ENCODE peak calls at places on chromosomes 6 and 20, in five cellular contexts. G is cardiac muscle cell, I is Panc1, O is body of pancreas, U is SK-N-SH. J is an unnamed sample. For H3K4me1, the result is how much of the 10 kb centered on the place peaks cover.

GRCh38 chr6:154520280-154520679 is 9.8 kb upstream of the CNKSR3 start:
- DNase-seq in U (no peak), G (no peak), O (no peak), I (no peak), J (no peak)

GRCh38 chr20:46894971-46895905 is 595 bp downstream of the EYA2 start:
- DNase-seq in G (peak), I (no peak), O (no peak), U (no peak), J (no peak)

GRCh38 chr20:23744726-23745646 is 5.7 kb downstream of the CST1 start:
- DNase-seq in G (no peak), O (no peak), U (no peak), I (no peak), J (no peak)

GRCh38 chr6:81138236-81138635 is 614.2 kb downstream of the TENT5A start:
- DNase-seq in U (no peak), I (no peak), O (no peak), G (no peak), J (no peak)

GRCh38 chr6:139330841-139331500 is 39.2 kb upstream of the TXLNB start:
- DNase-seq in U (no peak), O (no peak), G (peak), I (no peak), J (no peak)

GRCh38 chr6:123594776-123595175 is 42.0 kb downstream of the TRDN start:
- DNase-seq in I (no peak), U (no peak), O (no peak), G (no peak), J (no peak)

GRCh38 chr6:43924222-43924702 is 154.3 kb downstream of the VEGFA start:
- DNase-seq in U (peak), O (peak), I (no peak), G (peak), J (peak)

GRCh38 chr20:35561268-35561667 is 19.4 kb downstream of the ERGIC3 start:
- DNase-seq in U (peak), O (peak), G (peak), I (peak), J (no peak)

GRCh38 chr6:37713529-37714119 is 15.9 kb upstream of the MDGA1 start:
- DNase-seq in U (peak), I (no peak), O (no peak), G (peak), J (peak)

GRCh38 chr6:108565091-108565766 is 4.5 kb downstream of the FOXO3 start:
- DNase-seq in G (no peak), O (no peak), I (no peak), U (no peak), J (no peak)

GRCh38 chr20:21615617-21616080 is 89.8 kb upstream of the PAX1 start:
- DNase-seq in O (peak), I (peak), G (peak), U (peak), J (peak)

GRCh38 chr6:141413196-141413595 is 719.5 kb upstream of the GJE1 start:
- DNase-seq in U (no peak), G (peak), I (no peak), O (no peak), J (no peak)

GRCh38 chr6:143857651-143858050 is 6.6 kb upstream of the ZC2HC1B start:
- DNase-seq in U (no peak), I (no peak), O (no peak), G (no peak), J (no peak)

GRCh38 chr6:100100776-100101175 is 106.8 kb upstream of the MCHR2 start:
- DNase-seq in O (no peak), U (no peak), I (no peak), G (no peak), J (no peak)

GRCh38 chr6:110665600-110665999 is 149.7 kb downstream of the CDK19 start:
- DNase-seq in G (no peak), U (no peak), O (no peak), I (no peak), J (no peak)

GRCh38 chr6:118890997-118891790 is 2.8 kb upstream of the ASF1A start:
- DNase-seq in I (no peak), U (no peak), G (no peak), O (no peak), J (no peak)

GRCh38 chr6:63272397-63272796 is 47.4 kb downstream of the LGSN start:
- DNase-seq in G (peak), U (peak), I (peak), O (no peak), J (no peak)

GRCh38 chr6:32815996-32816395 is 806 bp downstream of the HLA-DOB start:
- DNase-seq in G (no peak), I (no peak), U (no peak), O (no peak), J (no peak)

GRCh38 chr6:33161354-33162320 is 30.6 kb downstream of the COL11A2 start:
- DNase-seq in O (peak), G (peak), U (peak), I (no peak), J (peak)

GRCh38 chr6:72534236-72534635 is 87.6 kb upstream of the KCNQ5 start:
- DNase-seq in O (no peak), G (no peak), U (no peak), I (no peak), J (no peak)

GRCh38 chr6:134002821-134003220 is 49.6 kb downstream of the SLC2A12 start:
- DNase-seq in I (no peak), G (no peak), O (no peak), U (no peak), J (no peak)

GRCh38 chr20:38157635-38158495 is 7.2 kb downstream of the TGM2 start:
- DNase-seq in O (no peak), G (peak), U (no peak), I (no peak), J (no peak)

GRCh38 chr20:38153401-38153800 is 11.7 kb downstream of the TGM2 start:
- DNase-seq in I (no peak), G (no peak), O (no peak), U (no peak), J (no peak)

GRCh38 chr20:38156888-38157634 is 8.0 kb downstream of the TGM2 start:
- DNase-seq in O (no peak), U (no peak), G (no peak), I (no peak), J (no peak)

GRCh38 chr20:38156280-38156679 is 8.8 kb downstream of the TGM2 start:
- DNase-seq in O (no peak), G (no peak), U (no peak), I (no peak), J (no peak)

GRCh38 chr20:38155811-38156210 is 9.3 kb downstream of the TGM2 start:
- DNase-seq in G (no peak), O (no peak), I (no peak), U (no peak), J (no peak)
- H3K4me1 ChIP-seq in G (under half), O (under half), I (under half), U (under half), J (under half)

GRCh38 chr6:135265278-135265677 is 84.2 kb downstream of the MYB start:
- DNase-seq in G (no peak), O (no peak), U (no peak), I (no peak), J (no peak)
- TF ChIP-seq CTCF in G (no peak), O (no peak), U (no peak), I (peak), J (no peak)

GRCh38 chr20:41031243-41031619 is 2.6 kb downstream of the TOP1 start:
- DNase-seq in U (no peak), I (no peak), O (no peak), G (no peak), J (no peak)

GRCh38 chr20:41029150-41029872 is 689 bp downstream of the TOP1 start:
- DNase-seq in O (no peak), U (peak), I (no peak), G (no peak), J (peak)

GRCh38 chr20:41032243-41032642 is 3.6 kb downstream of the TOP1 start:
- DNase-seq in I (no peak), U (no peak), O (no peak), G (peak), J (no peak)

GRCh38 chr20:41028359-41029149 is at the start of gene TOP1:
- DNase-seq in U (peak), I (peak), O (peak), G (peak), J (peak)

DNA sequence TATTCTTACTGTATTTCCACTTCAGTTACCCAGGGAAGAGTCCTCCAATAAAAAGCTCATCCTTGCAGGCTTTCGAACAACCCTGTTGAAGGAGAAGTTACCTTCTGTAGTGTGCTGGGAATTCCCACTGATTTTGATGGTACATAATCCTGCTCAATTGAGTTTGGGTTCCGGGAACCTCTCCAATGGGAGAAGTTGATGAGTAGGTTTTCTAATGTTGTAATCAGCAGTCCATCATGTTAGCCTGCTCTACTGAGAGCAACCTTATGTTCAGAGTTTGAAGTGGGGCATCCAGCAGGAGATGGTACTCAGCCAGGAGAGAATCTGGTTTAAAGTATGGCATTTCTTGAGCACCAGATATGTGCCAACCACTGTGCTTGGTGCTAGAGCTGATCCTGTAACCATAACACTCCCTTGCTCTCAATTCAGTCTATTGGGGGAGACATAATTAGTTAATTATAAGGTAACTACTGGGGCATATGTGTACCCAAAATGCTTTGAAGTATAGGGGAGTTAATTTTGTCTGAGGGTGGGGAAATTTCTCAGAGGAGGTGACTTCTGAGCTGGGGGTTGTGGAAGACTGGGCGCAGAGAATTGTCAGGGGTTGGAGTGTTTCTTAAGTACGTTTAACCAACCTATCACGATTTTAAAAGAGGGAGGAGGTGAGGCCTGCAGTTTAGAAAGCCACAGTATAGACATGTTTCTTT is 2.1 kb downstream of the TOP1 start:
- DNase-seq in G (peak), O (no peak), U (no peak), I (no peak), J (no peak)
- H3K4me1 ChIP-seq in G (under half), O (half or more), U (under half), I (under half), J (under half)

GRCh38 chr6:11675610-11676009 is 103.0 kb downstream of the ADTRP start:
- DNase-seq in I (no peak), U (no peak), O (no peak), G (peak), J (no peak)
- TF ChIP-seq CTCF in I (no peak), U (no peak), O (no peak), G (peak), J (peak)

GRCh38 chr6:41728954-41729353 is 6.5 kb downstream of the TFEB start:
- DNase-seq in U (no peak), I (no peak), G (no peak), O (no peak), J (no peak)

GRCh38 chr6:41726876-41727275 is 8.5 kb downstream of the TFEB start:
- DNase-seq in U (no peak), I (no peak), O (no peak), G (no peak), J (no peak)

GRCh38 chr6:41729624-41730023 is 5.8 kb downstream of the TFEB start:
- DNase-seq in U (no peak), I (no peak), G (no peak), O (no peak), J (no peak)

GRCh38 chr6:41727705-41728072 is 7.7 kb downstream of the TFEB start:
- DNase-seq in O (no peak), U (no peak), G (no peak), I (no peak), J (no peak)

DNA sequence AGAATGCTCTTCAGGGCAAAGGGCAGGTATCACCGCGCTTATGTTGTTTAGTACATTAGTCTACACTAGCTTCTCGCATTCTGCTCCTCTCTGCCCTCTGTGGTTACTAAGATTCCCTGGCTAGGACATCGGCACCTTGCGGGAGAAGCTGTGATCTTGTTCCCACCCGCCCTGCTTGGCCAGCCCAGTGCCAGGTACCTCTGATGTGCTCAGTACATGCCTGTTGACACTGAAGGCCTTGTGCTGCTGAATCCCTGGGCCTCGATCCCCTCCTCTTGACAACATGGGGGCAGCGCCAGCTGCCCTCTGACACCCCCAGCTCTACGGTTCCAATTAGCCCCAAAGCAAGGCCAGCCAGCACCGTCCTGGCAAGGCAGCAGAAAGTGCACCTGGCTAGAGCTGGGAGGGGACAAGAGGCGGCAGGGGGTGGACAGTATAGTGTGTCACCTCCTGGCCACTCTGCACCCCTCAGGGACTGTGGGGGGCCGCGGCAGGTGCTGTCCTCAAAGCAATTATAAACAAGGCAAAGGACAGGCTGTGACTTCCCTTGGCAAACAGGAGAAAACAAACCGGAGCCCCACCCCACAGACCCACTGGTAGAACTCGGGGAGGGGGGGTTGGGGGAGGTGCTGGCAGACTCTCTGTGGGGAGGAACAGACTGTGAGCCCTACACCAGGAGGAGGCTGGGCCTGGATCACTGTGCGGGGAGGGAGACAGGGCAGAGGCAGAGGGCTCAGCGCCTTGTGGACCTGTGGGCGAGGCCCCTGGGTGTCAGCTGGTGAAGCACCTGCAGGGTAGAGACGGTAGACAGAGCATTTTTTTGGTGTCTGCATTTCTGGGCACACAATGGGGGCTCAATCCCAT is 7.1 kb downstream of the TFEB start:
- DNase-seq in G (no peak), I (no peak), O (peak), U (no peak), J (no peak)
- H3K4me1 ChIP-seq in G (under half), I (under half), O (under half), U (under half), J (under half)

GRCh38 chr6:161353208-161353613 is 79.3 kb upstream of the AGPAT4 start:
- DNase-seq in O (no peak), I (no peak), U (peak), G (peak), J (no peak)
- TF ChIP-seq CTCF in O (peak), I (no peak), U (peak), G (peak), J (no peak)

GRCh38 chr6:46215213-46215612 is 44.4 kb upstream of the ENPP5 start:
- DNase-seq in G (no peak), I (no peak), U (no peak), O (no peak), J (no peak)

GRCh38 chr6:46218457-46218856 is 47.7 kb upstream of the ENPP5 start:
- DNase-seq in G (no peak), O (no peak), I (no peak), U (no peak), J (no peak)

GRCh38 chr6:46215777-46216176 is 45.0 kb upstream of the ENPP5 start:
- DNase-seq in I (no peak), U (no peak), G (no peak), O (no peak), J (no peak)

GRCh38 chr6:46217671-46218131 is 46.9 kb upstream of the ENPP5 start:
- DNase-seq in O (no peak), U (no peak), I (no peak), G (peak), J (no peak)

GRCh38 chr6:46216879-46217278 is 46.1 kb upstream of the ENPP5 start:
- DNase-seq in G (no peak), U (no peak), O (no peak), I (no peak), J (no peak)
- H3K4me1 ChIP-seq in G (under half), U (under half), O (under half), I (under half), J (under half)